ENCODE peak calls at places on chromosomes 12 and 14, in eight cellular contexts. Z is A549, O is body of pancreas, B is spleen, J is sigmoid colon, R is transverse colon, A is testis, C is ovary. G is an unnamed sample.

GRCh38 chr12:49059385-49060232 is 985 bp downstream of the KMT2D start:
- DNase-seq in Z (peak; percentile 34), O (peak; percentile 30), B (peak; percentile 88), J (no peak), R (peak; percentile 26), A (peak; percentile 34), C (no peak), G (peak; percentile 24)

GRCh38 chr12:104456417-104456949 is at the start of gene CHST11:
- DNase-seq in Z (peak; percentile 86), O (peak; percentile 76), B (peak; percentile 96), J (peak; percentile 87), R (peak; percentile 76), A (peak; percentile 91), C (peak; percentile 73), G (peak; percentile 73)

GRCh38 chr12:89674326-89674942 is 34.2 kb downstream of the ATP2B1 start:
- DNase-seq in Z (no peak), O (no peak), B (no peak), J (no peak), R (no peak), A (no peak), C (no peak), G (no peak)

GRCh38 chr14:61643546-61643945 is 51.8 kb upstream of the HIF1A start:
- DNase-seq in Z (no peak), O (no peak), B (no peak), J (no peak), R (no peak), A (no peak), C (no peak), G (no peak)

GRCh38 chr14:95025218-95025617 is 132.1 kb downstream of the DICER1 start:
- DNase-seq in Z (no peak), O (no peak), B (no peak), J (no peak), R (no peak), A (no peak), C (no peak), G (no peak)

GRCh38 chr12:15963271-15963670 is 52.1 kb downstream of the DERA start:
- DNase-seq in Z (no peak), O (no peak), B (no peak), J (no peak), R (no peak), A (no peak), C (no peak), G (no peak)

GRCh38 chr12:129200576-129200975 is 347.3 kb downstream of the GLT1D1 start:
- DNase-seq in Z (no peak), O (no peak), B (no peak), J (no peak), R (no peak), A (no peak), C (no peak), G (no peak)

GRCh38 chr12:93634416-93634815 is 42.8 kb upstream of the CRADD start:
- DNase-seq in Z (no peak), O (no peak), B (no peak), J (no peak), R (no peak), A (no peak), C (no peak), G (no peak)

GRCh38 chr12:2336409-2336829 is 283.6 kb downstream of the CACNA1C start:
- DNase-seq in Z (peak; percentile 37), O (no peak), B (no peak), J (no peak), R (no peak), A (no peak), C (no peak), G (peak; percentile 47)

GRCh38 chr12:12305568-12306300 is 38.9 kb upstream of the LRP6 start:
- DNase-seq in Z (no peak), O (no peak), B (no peak), J (no peak), R (no peak), A (no peak), C (no peak), G (no peak)

GRCh38 chr12:124385219-124385969 is 90.5 kb downstream of the RFLNA start:
- DNase-seq in Z (peak; percentile 80), O (no peak), B (no peak), J (no peak), R (no peak), A (no peak), C (no peak), G (no peak)
- H3K4me1 ChIP-seq in Z (peaks cover 69% of the 10 kb centered on the region), O (peaks cover 69% of the 10 kb centered on the region), B (peaks cover 67% of the 10 kb centered on the region), J (no peaks in the 10 kb centered on the region), R (peaks cover 67% of the 10 kb centered on the region), A (peaks cover 60% of the 10 kb centered on the region), C (peaks cover 27% of the 10 kb centered on the region), G (peaks cover 53% of the 10 kb centered on the region)

DNA sequence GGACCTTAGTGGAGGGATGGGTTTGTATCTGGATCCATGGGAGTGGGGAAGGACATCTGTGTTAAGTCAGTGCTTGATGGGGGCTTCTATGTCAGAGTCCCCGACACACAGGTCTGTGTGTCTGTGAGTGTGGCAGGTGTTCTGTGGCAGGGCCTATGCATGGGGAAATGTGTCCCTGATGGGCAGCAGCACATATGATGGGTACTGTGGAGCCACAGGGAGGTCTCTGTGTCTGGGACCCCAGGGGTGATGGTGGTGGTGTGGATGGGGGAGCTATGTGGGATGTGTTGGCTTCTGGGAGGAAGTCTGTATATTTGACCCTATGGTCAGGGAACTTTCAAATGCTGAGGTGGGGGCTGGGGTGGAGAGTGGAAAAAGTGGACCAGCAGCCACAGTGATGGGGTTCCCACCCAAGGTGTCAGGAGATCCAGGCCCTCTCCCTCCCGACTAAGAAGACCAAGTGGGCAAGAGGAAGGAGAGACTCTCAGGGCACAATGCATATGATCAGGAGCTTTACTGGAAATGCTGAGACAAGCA is 16.5 kb downstream of the KRT7 start:
- DNase-seq in Z (no peak), O (no peak), B (no peak), J (peak; percentile 32), R (no peak), A (no peak), C (no peak), G (no peak)
- TF ChIP-seq POLR2A in Z (no peak), O (no peak), B (no peak), J (no peak), R (no peak), A (no peak), C (no peak), G (no peak)

GRCh38 chr14:97703006-97703760 is 906.0 kb downstream of the VRK1 start:
- DNase-seq in Z (no peak), O (no peak), B (no peak), J (no peak), R (no peak), A (no peak), C (no peak), G (no peak)

GRCh38 chr14:97706814-97707213 is 909.6 kb downstream of the VRK1 start:
- DNase-seq in Z (no peak), O (no peak), B (no peak), J (no peak), R (no peak), A (no peak), C (no peak), G (no peak)

GRCh38 chr14:97705976-97706375 is 908.8 kb downstream of the VRK1 start:
- DNase-seq in Z (no peak), O (no peak), B (no peak), J (no peak), R (no peak), A (no peak), C (no peak), G (no peak)

GRCh38 chr14:97705107-97705506 is 907.9 kb downstream of the VRK1 start:
- DNase-seq in Z (no peak), O (no peak), B (no peak), J (no peak), R (no peak), A (no peak), C (no peak), G (no peak)

GRCh38 chr14:97704316-97704715 is 907.1 kb downstream of the VRK1 start:
- DNase-seq in Z (no peak), O (no peak), B (no peak), J (no peak), R (no peak), A (no peak), C (no peak), G (no peak)
- H3K4me1 ChIP-seq in Z (no peaks in the 10 kb centered on the region), O (no peaks in the 10 kb centered on the region), B (peaks cover 24% of the 10 kb centered on the region), J (no peaks in the 10 kb centered on the region), R (no peaks in the 10 kb centered on the region), A (no peaks in the 10 kb centered on the region), C (no peaks in the 10 kb centered on the region), G (no peaks in the 10 kb centered on the region)

GRCh38 chr12:57236224-57236924 is 6.9 kb downstream of the SHMT2 start:
- DNase-seq in Z (no peak), O (no peak), B (peak; percentile 84), J (no peak), R (no peak), A (no peak), C (no peak), G (no peak)
- TF ChIP-seq POLR2A in Z (no peak), O (no peak), B (no peak), J (no peak), R (no peak), A (no peak), C (no peak), G (no peak)

DNA sequence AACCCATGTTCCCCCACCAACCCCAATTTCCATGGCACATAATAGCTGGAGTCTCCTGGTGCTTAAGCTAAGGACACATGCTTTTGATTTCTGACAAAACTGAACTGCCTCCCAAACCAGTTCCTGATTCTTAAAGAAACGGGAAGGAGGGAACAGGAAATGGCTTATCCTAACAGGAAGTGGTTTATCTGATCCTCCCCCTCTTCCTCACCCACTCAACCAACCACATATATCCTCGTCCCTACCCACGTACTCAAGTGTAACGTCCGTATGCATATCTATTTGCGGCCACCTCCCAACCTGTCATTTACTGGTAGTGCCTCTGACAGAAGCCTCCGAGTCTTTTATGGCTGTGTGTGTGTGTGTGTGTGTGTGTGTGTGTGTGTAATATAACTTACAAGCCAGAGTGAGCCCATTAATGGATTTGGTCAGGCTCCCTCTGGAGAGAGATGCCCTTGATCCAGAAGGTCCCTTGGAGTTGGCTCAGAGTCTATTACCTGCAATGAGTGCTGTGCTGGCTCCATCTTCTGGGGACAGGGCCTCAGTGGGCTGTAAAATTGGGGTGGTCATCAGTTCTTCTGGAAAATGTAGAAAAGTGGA is 7.7 kb downstream of the DAZAP2 start:
- DNase-seq in Z (no peak), O (peak; percentile 10), B (no peak), J (no peak), R (peak; percentile 17), A (no peak), C (no peak), G (no peak)
- H3K4me1 ChIP-seq in Z (no peaks in the 10 kb centered on the region), O (peaks cover 16% of the 10 kb centered on the region), B (peaks cover 59% of the 10 kb centered on the region), J (no peaks in the 10 kb centered on the region), R (peaks cover 30% of the 10 kb centered on the region), A (peaks cover 5% of the 10 kb centered on the region), C (peaks cover 4% of the 10 kb centered on the region), G (peaks cover 13% of the 10 kb centered on the region)

GRCh38 chr14:72780771-72781170 is 113.1 kb downstream of the DPF3 start:
- DNase-seq in Z (no peak), O (no peak), B (no peak), J (no peak), R (no peak), A (no peak), C (no peak), G (no peak)

GRCh38 chr14:72783741-72784140 is 110.2 kb downstream of the DPF3 start:
- DNase-seq in Z (no peak), O (no peak), B (no peak), J (no peak), R (no peak), A (no peak), C (no peak), G (no peak)

GRCh38 chr14:72782817-72783216 is 111.1 kb downstream of the DPF3 start:
- DNase-seq in Z (no peak), O (no peak), B (no peak), J (no peak), R (no peak), A (no peak), C (no peak), G (no peak)

GRCh38 chr14:72781476-72782181 is 112.3 kb downstream of the DPF3 start:
- DNase-seq in Z (peak; percentile 51), O (no peak), B (no peak), J (no peak), R (no peak), A (no peak), C (no peak), G (no peak)

GRCh38 chr14:72782182-72782508 is 111.8 kb downstream of the DPF3 start:
- DNase-seq in Z (no peak), O (no peak), B (no peak), J (no peak), R (no peak), A (no peak), C (no peak), G (no peak)
- TF ChIP-seq POLR2A in Z (no peak), O (no peak), B (no peak), J (no peak), R (no peak), A (no peak), C (no peak), G (no peak)

G was measured in thyroid gland.